ENCODE peak calls at places on chromosomes 4 and X, in seven cellular contexts. One of them, this sample, is unnamed.
A peak's percentile ranks its signal among the peaks of the same experiment; 100 is the strongest.

GRCh38 chr4:9765091-9765490 is 16.3 kb upstream of the DRD5 start:
- DNase-seq in H4: no peak
- DNase-seq in foreskin fibroblast: no peak
- DNase-seq in memory B cell: no peak
- DNase-seq in non-pigmented ciliary epithelial cell: no peak
- DNase-seq in GM23248: peak; percentile 40
- DNase-seq in activated CD8-positive, alpha-beta memory T cell treated with anti-CD3 and anti-CD28 coated beads for 48 hours: no peak
- DNase-seq in this sample: no peak

GRCh38 chr4:176342384-176342783 is 22.6 kb downstream of the SPCS3 start:
- DNase-seq in activated CD8-positive, alpha-beta memory T cell treated with anti-CD3 and anti-CD28 coated beads for 48 hours: no peak
- DNase-seq in non-pigmented ciliary epithelial cell: no peak
- DNase-seq in H4: no peak
- DNase-seq in GM23248: no peak
- DNase-seq in foreskin fibroblast: no peak
- DNase-seq in memory B cell: no peak
- DNase-seq in this sample: no peak

GRCh38 chr4:30817489-30817888 is 97.3 kb downstream of the PCDH7 start:
- DNase-seq in non-pigmented ciliary epithelial cell: no peak
- DNase-seq in activated CD8-positive, alpha-beta memory T cell treated with anti-CD3 and anti-CD28 coated beads for 48 hours: no peak
- DNase-seq in H4: no peak
- DNase-seq in foreskin fibroblast: no peak
- DNase-seq in memory B cell: no peak
- DNase-seq in GM23248: no peak
- DNase-seq in this sample: no peak

GRCh38 chr4:8324640-8325239 is 55.2 kb downstream of the HTRA3 start:
- DNase-seq in memory B cell: no peak
- DNase-seq in non-pigmented ciliary epithelial cell: no peak
- DNase-seq in GM23248: peak; percentile 66
- DNase-seq in activated CD8-positive, alpha-beta memory T cell treated with anti-CD3 and anti-CD28 coated beads for 48 hours: no peak
- DNase-seq in foreskin fibroblast: no peak
- DNase-seq in H4: no peak
- DNase-seq in this sample: no peak

GRCh38 chrX:1231850-1232505 is 19.5 kb upstream of the CRLF2 start:
- DNase-seq in H4: no peak
- DNase-seq in foreskin fibroblast: no peak
- DNase-seq in GM23248: no peak
- DNase-seq in non-pigmented ciliary epithelial cell: no peak
- DNase-seq in activated CD8-positive, alpha-beta memory T cell treated with anti-CD3 and anti-CD28 coated beads for 48 hours: no peak
- DNase-seq in memory B cell: no peak
- DNase-seq in this sample: no peak

GRCh38 chrX:63661676-63662075 is 123.3 kb downstream of the ARHGEF9 start:
- DNase-seq in non-pigmented ciliary epithelial cell: no peak
- DNase-seq in foreskin fibroblast: no peak
- DNase-seq in activated CD8-positive, alpha-beta memory T cell treated with anti-CD3 and anti-CD28 coated beads for 48 hours: no peak
- DNase-seq in memory B cell: no peak
- DNase-seq in GM23248: no peak
- DNase-seq in H4: no peak
- DNase-seq in this sample: no peak

GRCh38 chr4:159002950-159003349 is 99.9 kb upstream of the RAPGEF2 start:
- DNase-seq in GM23248: peak; percentile 20
- DNase-seq in activated CD8-positive, alpha-beta memory T cell treated with anti-CD3 and anti-CD28 coated beads for 48 hours: no peak
- DNase-seq in memory B cell: no peak
- DNase-seq in H4: peak; percentile 72
- DNase-seq in foreskin fibroblast: peak; percentile 73
- DNase-seq in non-pigmented ciliary epithelial cell: no peak
- DNase-seq in this sample: no peak

GRCh38 chr4:78606035-78606434 is 54.5 kb downstream of the ANXA3 start:
- DNase-seq in memory B cell: no peak
- DNase-seq in activated CD8-positive, alpha-beta memory T cell treated with anti-CD3 and anti-CD28 coated beads for 48 hours: no peak
- DNase-seq in foreskin fibroblast: no peak
- DNase-seq in non-pigmented ciliary epithelial cell: no peak
- DNase-seq in GM23248: no peak
- DNase-seq in H4: no peak
- DNase-seq in this sample: no peak

GRCh38 chr4:40897557-40898203 is 147.9 kb downstream of the NSUN7 start:
- DNase-seq in H4: peak; percentile 78
- DNase-seq in GM23248: peak; percentile 68
- DNase-seq in non-pigmented ciliary epithelial cell: no peak
- DNase-seq in activated CD8-positive, alpha-beta memory T cell treated with anti-CD3 and anti-CD28 coated beads for 48 hours: peak; percentile 17
- DNase-seq in foreskin fibroblast: no peak
- DNase-seq in memory B cell: peak; percentile 65
- DNase-seq in this sample: peak; percentile 34

GRCh38 chr4:8052160-8052691 is 106.4 kb downstream of the ABLIM2 start:
- DNase-seq in H4: no peak
- DNase-seq in activated CD8-positive, alpha-beta memory T cell treated with anti-CD3 and anti-CD28 coated beads for 48 hours: no peak
- DNase-seq in memory B cell: no peak
- DNase-seq in non-pigmented ciliary epithelial cell: no peak
- DNase-seq in GM23248: no peak
- DNase-seq in foreskin fibroblast: no peak
- DNase-seq in this sample: no peak

GRCh38 chr4:110850461-110851447 is 227.9 kb upstream of the PITX2 start:
- DNase-seq in memory B cell: no peak
- DNase-seq in GM23248: no peak
- DNase-seq in H4: no peak
- DNase-seq in foreskin fibroblast: no peak
- DNase-seq in non-pigmented ciliary epithelial cell: no peak
- DNase-seq in activated CD8-positive, alpha-beta memory T cell treated with anti-CD3 and anti-CD28 coated beads for 48 hours: no peak
- DNase-seq in this sample: no peak

GRCh38 chrX:51332188-51332942 is at the start of gene NUDT10:
- DNase-seq in non-pigmented ciliary epithelial cell: no peak
- DNase-seq in H4: peak; percentile 66
- DNase-seq in foreskin fibroblast: peak; percentile 28
- DNase-seq in activated CD8-positive, alpha-beta memory T cell treated with anti-CD3 and anti-CD28 coated beads for 48 hours: no peak
- DNase-seq in memory B cell: peak; percentile 17
- DNase-seq in GM23248: peak; percentile 45
- DNase-seq in this sample: no peak